ENCODE peak calls at places on chromosomes 7 and 10, in seven cellular contexts. C is HepG2; O is stimulated activated CD8-positive, alpha-beta memory T cell treated with anti-CD3 and anti-CD28 coated beads, Interleukin-15, amount 100 ng/mL, for 24 hours; D is iPS-NIHi11; U is activated CD4-positive, alpha-beta T cell treated with anti-CD3 and anti-CD28 coated beads for 4 hours; R is EH; S is DMS79 treated with DMSO at 0.1 percent for 48 hours. N is an unnamed sample.

GRCh38 chr10:47406870-47407648 is 23.0 kb upstream of the ZNF488 start:
- DNase-seq in D (peak), U (no peak), C (peak), O (no peak), R (peak), S (no peak), N (peak)

GRCh38 chr7:136325021-136325420 is 347.9 kb upstream of the MTPN start:
- DNase-seq in C (no peak), R (no peak), U (no peak), O (no peak), S (no peak), D (no peak), N (no peak)

GRCh38 chr7:81140206-81140605 is 221.4 kb upstream of the SEMA3C start:
- DNase-seq in C (peak), R (no peak), U (no peak), S (no peak), O (no peak), D (no peak), N (no peak)

GRCh38 chr10:25707976-25708671 is 225.9 kb upstream of the MYO3A start:
- DNase-seq in D (no peak), O (no peak), U (no peak), S (no peak), R (no peak), C (no peak), N (no peak)

GRCh38 chr10:108582387-108582786 is 1340.9 kb downstream of the XPNPEP1 start:
- DNase-seq in S (no peak), D (no peak), O (no peak), C (no peak), R (peak), U (no peak), N (no peak)

GRCh38 chr10:133528845-133529575 is 1.8 kb downstream of the CYP2E1 start:
- DNase-seq in C (no peak), R (peak), O (no peak), S (no peak), U (no peak), D (no peak), N (no peak)

GRCh38 chr7:20598479-20599419 is 16.7 kb upstream of the ABCB5 start:
- DNase-seq in R (peak), D (peak), O (no peak), C (peak), U (no peak), S (peak), N (no peak)

GRCh38 chr10:46555713-46556514 is 544 bp downstream of the GPRIN2 start:
- DNase-seq in O (no peak), U (no peak), D (peak), C (no peak), S (peak), R (no peak), N (peak)

GRCh38 chr7:128869138-128869943 is 6.7 kb downstream of the ATP6V1F start:
- DNase-seq in S (peak), O (no peak), R (peak), U (peak), C (no peak), D (peak), N (peak)

GRCh38 chr10:31586708-31587107 is 267.7 kb downstream of the ZEB1 start:
- DNase-seq in O (no peak), R (no peak), U (no peak), C (no peak), S (no peak), D (no peak), N (no peak)

GRCh38 chr7:78542981-78543380 is 744.4 kb downstream of the PHTF2 start:
- DNase-seq in C (no peak), U (no peak), D (no peak), R (no peak), S (no peak), O (no peak), N (no peak)

GRCh38 chr7:137923380-137923779 is 76.6 kb upstream of the DGKI start:
- DNase-seq in U (no peak), S (no peak), C (no peak), D (no peak), R (peak), O (no peak), N (no peak)

GRCh38 chr10:37488792-37489657 is 363.6 kb downstream of the ANKRD30A start:
- DNase-seq in S (no peak), R (no peak), O (no peak), C (peak), D (no peak), U (no peak), N (no peak)

GRCh38 chr10:69730251-69731156 is 71.2 kb upstream of the COL13A1 start:
- DNase-seq in D (no peak), R (no peak), O (no peak), S (no peak), C (no peak), U (no peak), N (no peak)

GRCh38 chr10:24920907-24921881 is 31.2 kb downstream of the PRTFDC1 start:
- DNase-seq in R (peak), D (peak), S (no peak), O (peak), C (no peak), U (peak), N (peak)

GRCh38 chr7:112462236-112462635 is 12.0 kb downstream of the IFRD1 start:
- DNase-seq in S (peak), U (no peak), R (peak), O (no peak), D (peak), C (peak), N (no peak)

GRCh38 chr10:78438094-78438906 is 404.6 kb downstream of the RPS24 start:
- DNase-seq in U (no peak), D (no peak), R (no peak), S (no peak), C (peak), O (no peak), N (no peak)

GRCh38 chr10:114917927-114918672 is 19.9 kb upstream of the TRUB1 start:
- DNase-seq in R (peak), O (no peak), D (peak), C (no peak), U (no peak), S (no peak), N (no peak)

GRCh38 chr10:48437546-48437945 is 131.1 kb downstream of the MAPK8 start:
- DNase-seq in C (no peak), U (no peak), O (no peak), D (no peak), R (no peak), S (no peak), N (no peak)

GRCh38 chr10:75726522-75727493 is 295.4 kb downstream of the LRMDA start:
- DNase-seq in R (no peak), O (no peak), D (no peak), C (no peak), U (no peak), S (peak), N (no peak)

GRCh38 chr7:45037876-45038275 is 37.9 kb downstream of the CCM2 start:
- DNase-seq in D (no peak), U (no peak), C (no peak), R (no peak), S (no peak), O (no peak), N (no peak)

GRCh38 chr7:128266891-128267839 is 26.1 kb downstream of the LEP start:
- DNase-seq in U (no peak), R (peak), C (peak), S (peak), O (no peak), D (peak), N (peak)